ENCODE peak calls at places on chromosomes 2 and 18, in five cellular contexts. I is PC-3, Q is bronchial epithelial cell, Y is cardiac muscle cell, H is adrenal gland. S is an unnamed sample.

GRCh38 chr2:21411796-21412195 is 288.0 kb downstream of the TDRD15 start:
- DNase-seq in Y (no peak), Q (no peak), I (no peak), H (no peak), S (no peak)

GRCh38 chr2:188422726-188423125 is 131.1 kb downstream of the GULP1 start:
- DNase-seq in Y (peak; percentile 2), H (no peak), I (no peak), Q (no peak), S (no peak)

GRCh38 chr2:10406491-10406890 is 41.6 kb downstream of the ODC1 start:
- DNase-seq in H (no peak), Y (no peak), I (no peak), Q (no peak), S (no peak)

GRCh38 chr2:74916394-74916793 is 42.0 kb upstream of the POLE4 start:
- DNase-seq in H (no peak), Y (peak; percentile 12), I (no peak), Q (no peak), S (no peak)

GRCh38 chr2:65137197-65137780 is 7.4 kb upstream of the RAB1A start:
- DNase-seq in Y (no peak), H (no peak), Q (no peak), I (no peak), S (no peak)

GRCh38 chr2:54083440-54083839 is 32.0 kb upstream of the ACYP2 start:
- DNase-seq in Y (no peak), H (no peak), Q (no peak), I (no peak), S (no peak)

GRCh38 chr18:13375302-13376255 is 157.0 kb downstream of the LDLRAD4 start:
- DNase-seq in I (peak; percentile 78), Y (no peak), Q (peak; percentile 56), H (peak; percentile 86), S (peak; percentile 57)

GRCh38 chr2:217626926-217627325 is 375.9 kb downstream of the TNS1 start:
- DNase-seq in Y (no peak), Q (no peak), H (no peak), I (no peak), S (no peak)

GRCh38 chr18:62157843-62158242 is 29.0 kb downstream of the PIGN start:
- DNase-seq in H (no peak), Y (no peak), I (no peak), Q (no peak), S (no peak)

GRCh38 chr2:20450201-20451108 is 3.6 kb downstream of the RHOB start:
- DNase-seq in Q (peak; percentile 74), I (no peak), H (peak; percentile 86), Y (peak; percentile 28), S (no peak)

GRCh38 chr18:8403713-8404112 is 205.5 kb upstream of the RAB12 start:
- DNase-seq in I (no peak), Y (no peak), H (no peak), Q (no peak), S (no peak)
- H3K36me3 ChIP-seq in I (no peaks in the 10 kb centered on the region), Y (peaks cover 2% of the 10 kb centered on the region), H (no peaks in the 10 kb centered on the region), Q (no peaks in the 10 kb centered on the region), S (no peaks in the 10 kb centered on the region)

GRCh38 chr2:198657520-198658121 is 800.1 kb downstream of the SATB2 start:
- DNase-seq in I (peak; percentile 44), H (no peak), Y (peak; percentile 46), Q (peak; percentile 4), S (no peak)
- TF ChIP-seq CTCF in I (peak; percentile 74), H (peak; percentile 34), Y (peak; percentile 32), Q (peak; percentile 40), S (no peak)

GRCh38 chr2:68237404-68237803 is 14.9 kb downstream of the PPP3R1 start:
- DNase-seq in Y (no peak), Q (peak; percentile 53), H (no peak), I (peak; percentile 14), S (no peak)
- H3K36me3 ChIP-seq in Y (no peaks in the 10 kb centered on the region), Q (no peaks in the 10 kb centered on the region), H (no peaks in the 10 kb centered on the region), I (no peaks in the 10 kb centered on the region), S (no peaks in the 10 kb centered on the region)

GRCh38 chr2:86193901-86194567 is 1.2 kb downstream of the IMMT start:
- DNase-seq in H (peak; percentile 29), Y (no peak), Q (no peak), I (peak; percentile 29), S (no peak)
- TF ChIP-seq CTCF in H (no peak), Y (no peak), Q (no peak), I (peak; percentile 19), S (no peak)

GRCh38 chr2:86123328-86123727 is 17.3 kb downstream of the PTCD3 start:
- DNase-seq in Q (no peak), I (no peak), Y (no peak), H (no peak), S (no peak)
- H3K36me3 ChIP-seq in Q (peaks cover 25% of the 10 kb centered on the region), I (peaks cover 87% of the 10 kb centered on the region), Y (peaks cover 91% of the 10 kb centered on the region), H (no peaks in the 10 kb centered on the region), S (peaks cover 86% of the 10 kb centered on the region)

DNA sequence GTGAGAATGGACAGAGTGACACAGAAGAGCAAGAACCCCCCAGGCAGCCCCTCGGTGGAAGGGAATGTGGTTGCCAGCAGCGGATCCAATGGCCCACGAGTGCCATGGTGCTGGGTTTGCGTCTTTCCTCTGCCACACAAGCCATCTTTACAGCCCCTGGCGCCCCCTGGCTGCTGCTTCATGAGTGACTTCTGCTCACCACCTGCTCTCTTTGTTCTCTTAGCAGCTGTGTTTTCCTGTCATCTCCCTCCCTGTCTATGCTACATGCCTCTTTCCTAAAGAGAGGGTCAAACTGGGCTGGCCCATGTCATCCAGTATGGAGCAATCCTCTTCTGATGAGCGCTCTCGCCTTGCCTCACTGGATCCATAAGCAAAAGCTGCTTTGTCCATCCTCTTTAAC is 300.0 kb upstream of the SMIM21 start:
- DNase-seq in Q (no peak), Y (peak; percentile 63), H (peak; percentile 38), I (peak; percentile 35), S (no peak)
- TF ChIP-seq CTCF in Q (peak; percentile 14), Y (peak; percentile 67), H (peak; percentile 42), I (peak; percentile 53), S (no peak)

GRCh38 chr2:205094031-205094430 is 548.8 kb downstream of the PARD3B start:
- DNase-seq in H (no peak), I (no peak), Y (no peak), Q (no peak), S (no peak)

GRCh38 chr2:205087862-205088261 is 542.6 kb downstream of the PARD3B start:
- DNase-seq in Q (no peak), I (no peak), H (no peak), Y (no peak), S (no peak)

GRCh38 chr2:205089958-205090357 is 544.7 kb downstream of the PARD3B start:
- DNase-seq in I (no peak), Q (no peak), Y (no peak), H (no peak), S (no peak)

GRCh38 chr2:205086689-205087088 is 541.4 kb downstream of the PARD3B start:
- DNase-seq in Q (no peak), I (no peak), Y (no peak), H (no peak), S (no peak)

DNA sequence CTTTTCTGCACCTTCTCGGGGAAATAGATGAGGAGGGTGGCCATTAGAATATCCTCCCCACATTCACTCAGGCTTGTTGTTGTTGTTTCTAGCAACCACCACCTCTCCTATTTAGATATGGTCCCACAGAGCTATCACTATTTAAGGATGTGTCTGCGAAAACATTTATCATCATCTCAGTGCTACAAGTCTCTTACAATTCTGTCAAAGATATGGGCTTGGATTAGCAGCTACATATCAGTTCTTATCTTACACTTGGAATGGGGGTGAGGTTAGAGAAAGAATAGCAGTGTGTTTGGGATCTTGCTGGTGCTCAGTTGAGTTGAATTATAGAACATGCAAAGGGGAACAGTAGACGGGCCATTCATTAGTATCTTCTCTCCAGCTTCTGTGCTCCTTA is 546.1 kb downstream of the PARD3B start:
- DNase-seq in H (no peak), I (no peak), Q (no peak), Y (no peak), S (no peak)
- H3K36me3 ChIP-seq in H (no peaks in the 10 kb centered on the region), I (no peaks in the 10 kb centered on the region), Q (no peaks in the 10 kb centered on the region), Y (no peaks in the 10 kb centered on the region), S (no peaks in the 10 kb centered on the region)

DNA sequence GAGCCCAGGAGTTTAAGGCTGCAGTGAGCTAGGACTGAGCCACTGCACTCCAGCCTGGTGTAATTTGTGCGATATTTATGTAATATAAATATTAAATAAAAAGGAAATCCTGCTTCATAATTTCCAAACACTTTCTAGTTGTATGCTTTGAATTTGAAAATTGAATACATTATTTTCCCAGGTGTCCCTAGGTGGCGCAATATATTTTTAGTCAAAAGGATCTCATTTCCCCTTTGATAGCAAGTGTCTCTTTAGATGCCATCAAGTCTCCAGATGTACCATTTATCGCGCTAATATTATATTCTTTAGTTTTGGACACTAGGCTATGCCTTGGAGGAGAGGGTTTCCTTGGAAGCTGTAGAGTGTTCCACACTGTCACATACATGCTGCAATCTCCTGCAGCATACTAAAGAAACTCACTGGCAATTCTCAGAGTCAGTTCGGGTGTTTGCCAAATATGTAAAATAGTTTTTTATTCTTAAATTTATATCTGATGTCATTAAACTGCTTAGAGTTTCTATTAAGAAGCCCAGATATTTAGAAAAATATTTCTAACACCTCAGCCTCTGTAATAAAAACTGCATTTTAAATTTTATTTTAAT is 5.6 kb upstream of the WDR7 start:
- DNase-seq in Y (peak; percentile 18), I (peak; percentile 45), H (no peak), Q (peak; percentile 16), S (no peak)
- TF ChIP-seq CTCF in Y (peak; percentile 50), I (peak; percentile 69), H (peak; percentile 47), Q (peak; percentile 40), S (peak; percentile 52)

GRCh38 chr2:200901459-200902072 is 12.4 kb downstream of the NIF3L1 start:
- DNase-seq in Q (peak; percentile 88), I (peak; percentile 94), H (peak; percentile 82), Y (peak; percentile 87), S (peak; percentile 79)
- H3K36me3 ChIP-seq in Q (peaks cover 2% of the 10 kb centered on the region), I (peaks cover 43% of the 10 kb centered on the region), H (no peaks in the 10 kb centered on the region), Y (peaks cover 51% of the 10 kb centered on the region), S (peaks cover 27% of the 10 kb centered on the region)

GRCh38 chr2:28613616-28614501 is 118.0 kb downstream of the PLB1 start:
- DNase-seq in Q (peak; percentile 100), I (peak; percentile 94), Y (no peak), H (no peak), S (peak; percentile 30)
- TF ChIP-seq CTCF in Q (no peak), I (no peak), Y (no peak), H (no peak), S (no peak)